ENCODE peak calls at places on chromosomes 5 and 9, in ten cellular contexts. P is HFFc6, O is B cell, K is cardiac fibroblast, Z is lower leg skin, F is substantia nigra, Y is adrenal gland, L is putamen, I is fibroblast of gingiva, C is A673. T is an unnamed sample.

GRCh38 chr9:129938291-129938979 is 103.2 kb downstream of the USP20 start:
- DNase-seq in P (peak), O (no peak), K (peak), Z (no peak), F (no peak), Y (no peak), L (no peak), I (peak), C (peak), T (no peak)

GRCh38 chr5:164090358-164090757 is 584.9 kb downstream of the MAT2B start:
- DNase-seq in P (no peak), O (no peak), K (no peak), Z (no peak), F (no peak), Y (no peak), L (no peak), I (no peak), C (no peak), T (no peak)

GRCh38 chr9:37947987-37948386 is 44.1 kb upstream of the SLC25A51 start:
- DNase-seq in P (no peak), O (no peak), K (no peak), Z (no peak), F (no peak), Y (no peak), L (no peak), I (no peak), C (no peak), T (no peak)

GRCh38 chr5:851553-851952 is 767 bp upstream of the ZDHHC11 start:
- DNase-seq in P (no peak), O (no peak), K (no peak), Z (no peak), F (no peak), Y (no peak), L (no peak), I (no peak), C (no peak), T (no peak)

GRCh38 chr9:93122721-93123221 is 11.3 kb downstream of the NINJ1 start:
- DNase-seq in P (no peak), O (peak), K (no peak), Z (no peak), F (no peak), Y (peak), L (no peak), I (no peak), C (no peak), T (no peak)

GRCh38 chr5:59768204-59769040 is 125.1 kb downstream of the PDE4D start:
- DNase-seq in P (peak), O (peak), K (peak), Z (peak), F (no peak), Y (peak), L (peak), I (peak), C (peak), T (peak)

GRCh38 chr5:150272531-150272930 is 17.0 kb downstream of the CAMK2A start:
- DNase-seq in P (peak), O (peak), K (peak), Z (no peak), F (no peak), Y (peak), L (no peak), I (peak), C (peak), T (no peak)

GRCh38 chr5:158544388-158545339 is 555.1 kb downstream of the EBF1 start:
- DNase-seq in P (no peak), O (no peak), K (no peak), Z (no peak), F (no peak), Y (no peak), L (no peak), I (no peak), C (no peak), T (no peak)

GRCh38 chr5:174606646-174607045 is 117.7 kb upstream of the MSX2 start:
- DNase-seq in P (no peak), O (no peak), K (no peak), Z (no peak), F (no peak), Y (no peak), L (no peak), I (no peak), C (no peak), T (no peak)

GRCh38 chr9:113562653-113563381 is 99.3 kb downstream of the RGS3 start:
- DNase-seq in P (no peak), O (no peak), K (no peak), Z (no peak), F (no peak), Y (no peak), L (no peak), I (no peak), C (no peak), T (no peak)

GRCh38 chr5:55234171-55234700 is 828 bp upstream of the CCNO start:
- DNase-seq in P (peak), O (peak), K (no peak), Z (no peak), F (no peak), Y (peak), L (no peak), I (peak), C (peak), T (peak)

GRCh38 chr9:73137286-73137899 is 14.3 kb upstream of the ANXA1 start:
- DNase-seq in P (no peak), O (no peak), K (no peak), Z (no peak), F (no peak), Y (no peak), L (no peak), I (no peak), C (peak), T (no peak)

GRCh38 chr5:76867827-76868693 is 18.2 kb downstream of the S100Z start:
- DNase-seq in P (peak), O (peak), K (peak), Z (peak), F (no peak), Y (peak), L (peak), I (peak), C (peak), T (peak)

GRCh38 chr9:14018061-14018460 is 295.9 kb downstream of the NFIB start:
- DNase-seq in P (no peak), O (no peak), K (peak), Z (peak), F (no peak), Y (peak), L (no peak), I (no peak), C (no peak), T (no peak)

GRCh38 chr9:129886226-129887174 is 51.2 kb downstream of the USP20 start:
- DNase-seq in P (no peak), O (peak), K (peak), Z (no peak), F (peak), Y (no peak), L (no peak), I (no peak), C (no peak), T (no peak)

T was measured in mucosa of gallbladder.